ENCODE peak calls at places on chromosomes 1 and 21, in five cellular contexts. P is neural crest cell, J is PC-9, O is A549, L is right atrium auricular region. T is an unnamed sample.

GRCh38 chr1:72140222-72140621 is 142.1 kb downstream of the NEGR1 start:
- DNase-seq in P (no peak), J (no peak), O (no peak), L (no peak), T (no peak)

GRCh38 chr1:203282720-203283542 is 22.4 kb upstream of the BTG2 start:
- DNase-seq in P (no peak), J (no peak), O (no peak), L (peak; percentile 56), T (no peak)

GRCh38 chr1:91854852-91855251 is 31.1 kb downstream of the TGFBR3 start:
- DNase-seq in P (no peak), J (no peak), O (no peak), L (no peak), T (no peak)

GRCh38 chr1:37037675-37038074 is 3.4 kb upstream of the GRIK3 start:
- DNase-seq in P (no peak), J (no peak), O (no peak), L (no peak), T (no peak)

GRCh38 chr1:243481101-243481500 is 225.3 kb downstream of the SDCCAG8 start:
- DNase-seq in P (no peak), J (no peak), O (no peak), L (no peak), T (no peak)

GRCh38 chr1:243254233-243254926 is 701 bp downstream of the CEP170 start:
- DNase-seq in P (peak; percentile 26), J (peak; percentile 59), O (peak; percentile 71), L (peak; percentile 75), T (peak; percentile 72)

GRCh38 chr1:20558180-20558579 is 5.8 kb downstream of the FAM43B start:
- DNase-seq in P (no peak), J (no peak), O (no peak), L (no peak), T (no peak)

GRCh38 chr21:46439906-46440305 is 18.8 kb upstream of the DIP2A start:
- DNase-seq in P (no peak), J (no peak), O (no peak), L (no peak), T (no peak)

GRCh38 chr1:153777648-153778047 is 2.4 kb downstream of the SLC27A3 start:
- DNase-seq in P (no peak), J (no peak), O (no peak), L (no peak), T (no peak)

GRCh38 chr1:7566417-7567375 is 204.4 kb upstream of the VAMP3 start:
- DNase-seq in P (no peak), J (no peak), O (no peak), L (no peak), T (no peak)

GRCh38 chr1:27945020-27945419 is 10.2 kb downstream of the SMPDL3B start:
- DNase-seq in P (no peak), J (no peak), O (no peak), L (no peak), T (no peak)

GRCh38 chr1:172483448-172483847 is 39.6 kb upstream of the PIGC start:
- DNase-seq in P (no peak), J (no peak), O (no peak), L (no peak), T (no peak)

GRCh38 chr1:156929596-156930238 is 9.3 kb downstream of the LRRC71 start:
- DNase-seq in P (no peak), J (no peak), O (no peak), L (no peak), T (no peak)

GRCh38 chr1:209743145-209743482 is 12.7 kb upstream of the TRAF3IP3 start:
- DNase-seq in P (no peak), J (no peak), O (no peak), L (peak; percentile 63), T (no peak)

GRCh38 chr1:175599212-175599681 is 144.1 kb downstream of the TNR start:
- DNase-seq in P (peak; percentile 46), J (no peak), O (no peak), L (no peak), T (no peak)

GRCh38 chr1:8989821-8990220 is 36.4 kb downstream of the SLC2A7 start:
- DNase-seq in P (no peak), J (no peak), O (no peak), L (no peak), T (no peak)

GRCh38 chr1:195733826-195734225 is 874.4 kb downstream of the KCNT2 start:
- DNase-seq in P (no peak), J (no peak), O (no peak), L (no peak), T (no peak)

GRCh38 chr21:42061866-42062542 is 9.1 kb upstream of the UMODL1 start:
- DNase-seq in P (no peak), J (no peak), O (no peak), L (no peak), T (no peak)

GRCh38 chr1:180194546-180195207 is 35.4 kb upstream of the LHX4 start:
- DNase-seq in P (no peak), J (no peak), O (no peak), L (no peak), T (no peak)

GRCh38 chr1:200311256-200311655 is 98.6 kb downstream of the ZNF281 start:
- DNase-seq in P (no peak), J (no peak), O (no peak), L (no peak), T (no peak)

GRCh38 chr21:22981819-22982218 is 1983.6 kb downstream of the NCAM2 start:
- DNase-seq in P (no peak), J (no peak), O (no peak), L (no peak), T (no peak)

GRCh38 chr1:233081686-233082085 is 131.3 kb downstream of the NTPCR start:
- DNase-seq in P (peak; percentile 21), J (no peak), O (no peak), L (no peak), T (no peak)

GRCh38 chr1:228004331-228004871 is 2.4 kb upstream of the WNT3A start:
- DNase-seq in P (no peak), J (peak; percentile 59), O (peak; percentile 62), L (peak; percentile 38), T (no peak)

GRCh38 chr1:11478571-11479374 is at the start of gene DISP3:
- DNase-seq in P (peak; percentile 89), J (peak; percentile 43), O (peak; percentile 72), L (no peak), T (peak; percentile 88)
- TF ChIP-seq CTCF in P (peak; percentile 79), J (no peak), O (peak; percentile 62), L (no peak), T (peak; percentile 93)

GRCh38 chr21:35144978-35145377 is 95.9 kb upstream of the RUNX1 start:
- DNase-seq in P (no peak), J (no peak), O (no peak), L (no peak), T (no peak)
- TF ChIP-seq CTCF in P (no peak), J (no peak), O (no peak), L (no peak), T (no peak)

DNA sequence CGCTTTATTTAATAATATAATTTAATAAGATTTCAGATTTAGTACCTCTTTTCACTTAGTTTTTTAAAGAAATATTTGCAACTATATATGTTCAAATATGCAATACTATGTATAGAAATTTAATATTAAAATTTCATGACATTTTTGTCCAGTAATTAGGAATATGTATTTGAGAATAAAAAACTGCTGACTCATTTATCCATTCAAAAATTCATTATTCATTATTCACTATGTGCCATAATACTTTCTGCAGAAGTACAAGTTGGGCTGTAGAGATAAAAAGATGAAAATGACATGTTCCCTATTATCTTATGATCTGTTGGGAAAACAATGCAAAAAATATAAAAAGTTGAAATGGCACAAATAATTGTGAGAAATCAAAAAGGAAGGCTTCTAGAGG is 3.4 kb upstream of the C1orf53 start:
- DNase-seq in P (no peak), J (no peak), O (no peak), L (no peak), T (no peak)
- TF ChIP-seq CTCF in P (no peak), J (no peak), O (no peak), L (no peak), T (no peak)

GRCh38 chr1:12078938-12079861 is 16.1 kb downstream of the TNFRSF8 start:
- DNase-seq in P (peak; percentile 67), J (peak; percentile 25), O (peak; percentile 54), L (no peak), T (no peak)
- TF ChIP-seq CTCF in P (peak; percentile 75), J (peak; percentile 61), O (no peak), L (no peak), T (peak; percentile 82)

GRCh38 chr1:13748610-13749505 is 48.9 kb downstream of the PRDM2 start:
- DNase-seq in P (peak; percentile 90), J (peak; percentile 94), O (peak; percentile 89), L (peak; percentile 98), T (peak; percentile 96)
- TF ChIP-seq CTCF in P (peak; percentile 36), J (no peak), O (peak; percentile 24), L (no peak), T (peak; percentile 34)